ENCODE peak calls at places on chromosome 11, in seven cellular contexts. G is A549, B is T follicular helper cell, U is RWPE1, R is pulmonary artery endothelial cell, E is pancreas, I is Daoy. F is an unnamed sample.

GRCh38 chr11:107591098-107591445 is at the start of gene ELMOD1:
- DNase-seq in G (peak; percentile 12), B (no peak), U (peak; percentile 59), R (no peak), E (peak; percentile 73), I (peak; percentile 71), F (peak; percentile 33)

GRCh38 chr11:76169473-76169881 is 36.8 kb downstream of the WNT11 start:
- DNase-seq in G (no peak), B (no peak), U (no peak), R (no peak), E (peak; percentile 48), I (no peak), F (no peak)

GRCh38 chr11:129324533-129325175 is 51.0 kb upstream of the BARX2 start:
- DNase-seq in G (peak; percentile 77), B (no peak), U (no peak), R (no peak), E (peak; percentile 59), I (no peak), F (no peak)

GRCh38 chr11:24678956-24679355 is 182.1 kb downstream of the LUZP2 start:
- DNase-seq in G (no peak), B (no peak), U (no peak), R (no peak), E (no peak), I (no peak), F (no peak)

GRCh38 chr11:57307666-57308270 is 17.0 kb downstream of the TNKS1BP1 start:
- DNase-seq in G (no peak), B (no peak), U (peak; percentile 51), R (no peak), E (no peak), I (no peak), F (no peak)

GRCh38 chr11:106644824-106645223 is 373.5 kb downstream of the GUCY1A2 start:
- DNase-seq in G (no peak), B (no peak), U (no peak), R (no peak), E (no peak), I (peak; percentile 60), F (no peak)

GRCh38 chr11:62269654-62270278 is at the start of gene SCGB2A2:
- DNase-seq in G (no peak), B (no peak), U (peak; percentile 16), R (no peak), E (no peak), I (peak; percentile 10), F (no peak)

GRCh38 chr11:19419021-19419750 is 178.4 kb upstream of the E2F8 start:
- DNase-seq in G (peak; percentile 69), B (no peak), U (no peak), R (no peak), E (no peak), I (no peak), F (no peak)

GRCh38 chr11:100695911-100696310 is 8.8 kb downstream of the ARHGAP42 start:
- DNase-seq in G (no peak), B (no peak), U (no peak), R (no peak), E (no peak), I (no peak), F (no peak)

GRCh38 chr11:106421673-106422292 is 344.3 kb downstream of the AASDHPPT start:
- DNase-seq in G (no peak), B (no peak), U (no peak), R (no peak), E (no peak), I (no peak), F (no peak)

GRCh38 chr11:83540112-83540675 is 254.0 kb upstream of the CCDC90B start:
- DNase-seq in G (no peak), B (no peak), U (no peak), R (no peak), E (no peak), I (no peak), F (no peak)

GRCh38 chr11:71246559-71246958 is 5.8 kb downstream of the SHANK2 start:
- DNase-seq in G (no peak), B (no peak), U (no peak), R (no peak), E (no peak), I (no peak), F (no peak)

GRCh38 chr11:63614136-63614664 is at the start of gene PLAAT3:
- DNase-seq in G (peak; percentile 82), B (peak; percentile 5), U (no peak), R (no peak), E (peak; percentile 88), I (peak; percentile 73), F (peak; percentile 26)

GRCh38 chr11:70135142-70136132 is 57.3 kb downstream of the ANO1 start:
- DNase-seq in G (no peak), B (no peak), U (no peak), R (no peak), E (peak; percentile 28), I (no peak), F (no peak)

GRCh38 chr11:62497132-62497915 is 49.3 kb downstream of the AHNAK start:
- DNase-seq in G (peak; percentile 85), B (no peak), U (peak; percentile 76), R (peak; percentile 32), E (no peak), I (peak; percentile 55), F (no peak)

GRCh38 chr11:133253570-133253969 is 278.7 kb downstream of the OPCML start:
- DNase-seq in G (no peak), B (no peak), U (no peak), R (no peak), E (no peak), I (no peak), F (no peak)

GRCh38 chr11:116707250-116707649 is 65.5 kb downstream of the BUD13 start:
- DNase-seq in G (no peak), B (no peak), U (no peak), R (no peak), E (peak; percentile 90), I (no peak), F (no peak)